ENCODE peak calls at places on chromosomes 3 and 15, in seven cellular contexts. O is tibial artery, M is heart left ventricle, C is pancreas, A is DMS 273 treated with DMSO at 0.1 percent for 48 hours, I is iris pigment epithelial cell, U is GM03348. K is an unnamed sample.

GRCh38 chr3:190019020-190019419 is 101.7 kb downstream of the P3H2 start:
- DNase-seq in O (no peak), M (no peak), C (no peak), A (no peak), I (no peak), U (no peak), K (no peak)

GRCh38 chr3:19248143-19248542 is 99.8 kb downstream of the KCNH8 start:
- DNase-seq in O (no peak), M (no peak), C (no peak), A (no peak), I (no peak), U (no peak), K (no peak)

GRCh38 chr3:11780341-11780740 is 66.3 kb downstream of the TAMM41 start:
- DNase-seq in O (no peak), M (no peak), C (no peak), A (no peak), I (no peak), U (no peak), K (no peak)

GRCh38 chr15:30046414-30046813 is 36.3 kb upstream of the GOLGA8J start:
- DNase-seq in O (no peak), M (no peak), C (no peak), A (no peak), I (no peak), U (no peak), K (no peak)

GRCh38 chr3:112681822-112682325 is 40.9 kb upstream of the CCDC80 start:
- DNase-seq in O (no peak), M (no peak), C (no peak), A (no peak), I (peak), U (peak), K (no peak)

GRCh38 chr15:41263891-41264351 is 32.9 kb downstream of the CHP1 start:
- DNase-seq in O (no peak), M (no peak), C (no peak), A (no peak), I (peak), U (peak), K (no peak)

GRCh38 chr3:9036327-9037112 is 73.2 kb upstream of the RAD18 start:
- DNase-seq in O (peak), M (peak), C (no peak), A (peak), I (no peak), U (peak), K (peak)

GRCh38 chr3:4529901-4530588 is 36.9 kb downstream of the ITPR1 start:
- DNase-seq in O (no peak), M (no peak), C (no peak), A (no peak), I (no peak), U (no peak), K (no peak)

GRCh38 chr3:134822065-134822464 is 27.0 kb downstream of the EPHB1 start:
- DNase-seq in O (no peak), M (no peak), C (no peak), A (no peak), I (no peak), U (no peak), K (no peak)

GRCh38 chr15:43777293-43777819 is 590 bp upstream of the ELL3 start:
- DNase-seq in O (peak), M (peak), C (peak), A (peak), I (peak), U (peak), K (peak)

GRCh38 chr3:16496408-16497222 is 16.9 kb downstream of the RFTN1 start:
- DNase-seq in O (no peak), M (no peak), C (no peak), A (no peak), I (peak), U (no peak), K (no peak)